ENCODE peak calls at places on chromosomes 12 and 14, in eight cellular contexts. I, X, Z, R, F, W, A and T are unnamed samples.
A peak's percentile ranks its signal among the peaks of the same experiment; 100 is the strongest.

GRCh38 chr12:8687846-8688601 is 9.8 kb upstream of the RIMKLB start:
- DNase-seq in I (peak; percentile 27), X (peak; percentile 29), Z (peak; percentile 56), R (no peak), F (peak; percentile 97), W (peak; percentile 94), A (no peak), T (peak; percentile 58)

GRCh38 chr14:27002179-27002578 is 404.3 kb upstream of the NOVA1 start:
- DNase-seq in I (no peak), X (no peak), Z (no peak), R (no peak), F (no peak), W (no peak), A (no peak), T (no peak)

GRCh38 chr12:50057000-50057841 is at the start of gene ASIC1:
- DNase-seq in I (peak; percentile 24), X (peak; percentile 60), Z (peak; percentile 79), R (no peak), F (peak; percentile 62), W (peak; percentile 88), A (peak; percentile 53), T (peak; percentile 66)

GRCh38 chr12:98909749-98910148 is 264.7 kb downstream of the APAF1 start:
- DNase-seq in I (no peak), X (no peak), Z (peak; percentile 87), R (no peak), F (no peak), W (no peak), A (no peak), T (no peak)

GRCh38 chr12:103278329-103278728 is 217.4 kb downstream of the C12orf42 start:
- DNase-seq in I (no peak), X (no peak), Z (no peak), R (no peak), F (no peak), W (no peak), A (no peak), T (no peak)

GRCh38 chr12:104295954-104296353 is 7.6 kb upstream of the EID3 start:
- DNase-seq in I (no peak), X (no peak), Z (no peak), R (no peak), F (no peak), W (no peak), A (no peak), T (no peak)

GRCh38 chr12:111645433-111645832 is 40.3 kb downstream of the BRAP start:
- DNase-seq in I (no peak), X (no peak), Z (no peak), R (no peak), F (peak; percentile 27), W (no peak), A (no peak), T (no peak)

GRCh38 chr12:69329669-69330428 is 18.3 kb upstream of the LYZ start:
- DNase-seq in I (no peak), X (no peak), Z (no peak), R (no peak), F (no peak), W (no peak), A (no peak), T (no peak)

GRCh38 chr14:74539503-74539902 is 45.9 kb downstream of the ISCA2 start:
- DNase-seq in I (no peak), X (no peak), Z (no peak), R (no peak), F (no peak), W (no peak), A (no peak), T (no peak)

GRCh38 chr14:31265701-31266398 is 58.3 kb upstream of the HECTD1 start:
- DNase-seq in I (no peak), X (no peak), Z (no peak), R (no peak), F (no peak), W (no peak), A (peak; percentile 19), T (no peak)

GRCh38 chr12:105331805-105332251 is 1.3 kb downstream of the C12orf75 start:
- DNase-seq in I (no peak), X (peak; percentile 41), Z (peak; percentile 68), R (no peak), F (no peak), W (no peak), A (no peak), T (no peak)

GRCh38 chr12:109721276-109721675 is 7.7 kb downstream of the FAM222A start:
- DNase-seq in I (no peak), X (no peak), Z (no peak), R (no peak), F (no peak), W (no peak), A (no peak), T (no peak)
- TF ChIP-seq POLR2AphosphoS5 in I (no peak), X (no peak), Z (no peak), R (no peak), F (no peak), W (no peak), A (no peak), T (no peak)

GRCh38 chr12:119457251-119457650 is 122.7 kb downstream of the CCDC60 start:
- DNase-seq in I (no peak), X (no peak), Z (peak; percentile 58), R (no peak), F (no peak), W (no peak), A (no peak), T (no peak)
- H3K27me3 ChIP-seq in I (peaks cover 17% of the 10 kb centered on the region), X (no peaks in the 10 kb centered on the region), Z (no peaks in the 10 kb centered on the region), R (no peaks in the 10 kb centered on the region), F (no peaks in the 10 kb centered on the region), W (no peaks in the 10 kb centered on the region), A (no peaks in the 10 kb centered on the region), T (peaks cover 4% of the 10 kb centered on the region)

GRCh38 chr12:54352022-54352531 is 12.2 kb downstream of the GPR84 start:
- DNase-seq in I (no peak), X (peak; percentile 30), Z (peak; percentile 92), R (no peak), F (no peak), W (peak; percentile 92), A (peak; percentile 76), T (peak; percentile 39)
- TF ChIP-seq POLR2AphosphoS5 in I (no peak), X (no peak), Z (peak; percentile 41), R (no peak), F (no peak), W (peak; percentile 52), A (peak; percentile 67), T (peak; percentile 15)

GRCh38 chr12:1528791-1529190 is 65.6 kb downstream of the FBXL14 start:
- DNase-seq in I (no peak), X (no peak), Z (no peak), R (no peak), F (no peak), W (peak; percentile 33), A (no peak), T (no peak)

GRCh38 chr12:1531160-1531653 is 63.2 kb downstream of the FBXL14 start:
- DNase-seq in I (no peak), X (no peak), Z (peak; percentile 55), R (no peak), F (no peak), W (no peak), A (peak; percentile 20), T (no peak)

GRCh38 chr12:1530592-1531159 is 63.7 kb downstream of the FBXL14 start:
- DNase-seq in I (no peak), X (no peak), Z (peak; percentile 34), R (no peak), F (no peak), W (no peak), A (peak; percentile 39), T (no peak)

GRCh38 chr12:1529228-1529861 is 65.0 kb downstream of the FBXL14 start:
- DNase-seq in I (no peak), X (no peak), Z (no peak), R (no peak), F (no peak), W (peak; percentile 40), A (no peak), T (no peak)

GRCh38 chr12:1529862-1530591 is 64.4 kb downstream of the FBXL14 start:
- DNase-seq in I (no peak), X (peak; percentile 49), Z (peak; percentile 54), R (no peak), F (no peak), W (peak; percentile 57), A (peak; percentile 58), T (peak; percentile 33)
- H3K27me3 ChIP-seq in I (peaks cover 18% of the 10 kb centered on the region), X (peaks cover 72% of the 10 kb centered on the region), Z (peaks cover 94% of the 10 kb centered on the region), R (peaks cover 35% of the 10 kb centered on the region), F (peaks cover 66% of the 10 kb centered on the region), W (no peaks in the 10 kb centered on the region), A (no peaks in the 10 kb centered on the region), T (no peaks in the 10 kb centered on the region)

GRCh38 chr12:52305921-52306705 is 14.8 kb upstream of the KRT81 start:
- DNase-seq in I (no peak), X (no peak), Z (peak; percentile 26), R (no peak), F (no peak), W (peak; percentile 43), A (no peak), T (no peak)

GRCh38 chr12:52308807-52309425 is 12.3 kb downstream of the KRT83 start:
- DNase-seq in I (no peak), X (no peak), Z (no peak), R (no peak), F (no peak), W (no peak), A (no peak), T (peak; percentile 17)

GRCh38 chr12:52311282-52311643 is 9.9 kb downstream of the KRT83 start:
- DNase-seq in I (no peak), X (no peak), Z (no peak), R (no peak), F (no peak), W (no peak), A (no peak), T (no peak)

GRCh38 chr12:52310622-52311281 is 10.4 kb downstream of the KRT83 start:
- DNase-seq in I (no peak), X (no peak), Z (no peak), R (no peak), F (no peak), W (no peak), A (no peak), T (no peak)

DNA sequence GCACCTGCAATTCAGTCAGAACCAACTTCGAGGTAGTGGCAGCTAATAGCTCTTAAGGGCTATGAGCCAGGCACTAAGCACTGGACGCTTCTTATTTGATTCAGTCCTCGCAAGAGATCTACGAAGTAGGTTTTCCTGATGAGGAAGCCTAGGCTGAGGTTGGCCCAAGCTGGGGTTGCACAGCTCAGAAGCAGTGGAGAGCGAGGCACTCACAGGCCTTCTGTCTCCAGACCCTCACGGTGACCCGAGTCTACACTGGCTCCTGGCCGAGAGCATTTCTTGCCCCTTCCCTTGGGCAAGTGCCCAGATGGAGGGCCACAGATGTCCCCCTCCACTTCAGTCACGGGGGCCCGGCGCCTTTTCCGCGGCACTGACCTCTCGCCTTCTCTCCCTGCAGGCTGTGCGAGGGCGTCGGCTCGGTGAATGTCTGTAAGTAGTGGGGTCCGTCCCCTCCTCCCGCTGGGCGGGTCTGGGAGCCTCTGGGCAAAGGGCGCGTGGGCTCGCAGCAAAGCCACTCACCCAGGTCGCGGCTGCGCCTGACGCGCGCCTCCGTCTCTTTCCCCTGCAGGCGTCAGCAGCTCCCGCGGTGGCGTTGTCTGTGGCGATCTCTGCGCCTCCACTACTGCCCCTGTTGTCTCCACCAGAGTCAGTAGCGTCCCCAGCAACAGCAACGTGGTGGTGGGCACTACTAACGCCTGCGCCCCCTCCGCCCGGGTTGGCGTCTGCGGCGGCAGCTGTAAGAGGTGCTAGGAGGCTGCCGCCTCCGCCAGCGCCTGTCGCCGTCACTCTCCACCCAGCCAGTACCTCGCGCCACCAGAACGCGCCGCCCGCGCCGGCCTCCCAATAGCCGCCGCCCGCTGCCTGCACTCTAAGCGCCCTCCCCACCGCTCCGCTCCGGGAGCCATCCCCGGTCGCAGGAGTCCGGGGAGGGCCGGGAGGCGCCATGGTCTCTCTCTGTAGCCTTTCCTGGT is 13.1 kb downstream of the KRT83 start:
- DNase-seq in I (peak; percentile 24), X (peak; percentile 45), Z (peak; percentile 89), R (no peak), F (peak; percentile 13), W (peak; percentile 60), A (no peak), T (peak; percentile 60)
- TF ChIP-seq POLR2AphosphoS5 in I (peak; percentile 66), X (no peak), Z (no peak), R (no peak), F (no peak), W (peak; percentile 36), A (no peak), T (peak; percentile 27)